ENCODE peak calls at places on chromosomes 12 and 14, in four cellular contexts. E is HepG2, Q is A549, T is H1. N is an unnamed sample.

GRCh38 chr12:63928305-63928704 is 83.8 kb downstream of the SRGAP1 start:
- DNase-seq in Q (no peak), T (no peak), E (no peak), N (no peak)

GRCh38 chr12:195951-196350 is 18.0 kb downstream of the SLC6A12 start:
- DNase-seq in Q (no peak), E (no peak), T (no peak), N (no peak)

GRCh38 chr12:101238806-101239329 is 28.8 kb upstream of the SLC5A8 start:
- DNase-seq in E (no peak), Q (no peak), T (no peak), N (no peak)

GRCh38 chr12:65509953-65510352 is 231.5 kb downstream of the MSRB3 start:
- DNase-seq in E (no peak), T (no peak), Q (no peak), N (no peak)

GRCh38 chr12:108475396-108475795 is 39.7 kb upstream of the FICD start:
- DNase-seq in Q (no peak), T (no peak), E (no peak), N (no peak)

GRCh38 chr12:103827800-103828440 is 13.1 kb downstream of the NT5DC3 start:
- DNase-seq in Q (no peak), T (no peak), E (no peak), N (no peak)

GRCh38 chr12:52183544-52183910 is 8.3 kb downstream of the KRT80 start:
- DNase-seq in E (no peak), T (no peak), Q (no peak), N (no peak)

GRCh38 chr12:114445401-114446323 is 39.7 kb upstream of the TBX5 start:
- DNase-seq in T (peak; percentile 48), Q (no peak), E (no peak), N (no peak)

GRCh38 chr14:75340921-75341320 is 62.3 kb downstream of the FOS start:
- DNase-seq in T (no peak), Q (no peak), E (no peak), N (no peak)

GRCh38 chr12:46664771-46665287 is 161.0 kb downstream of the SLC38A4 start:
- DNase-seq in Q (peak; percentile 76), E (peak; percentile 83), T (no peak), N (peak; percentile 45)

GRCh38 chr12:18414671-18415070 is 153.4 kb downstream of the PIK3C2G start:
- DNase-seq in Q (no peak), T (no peak), E (no peak), N (no peak)

GRCh38 chr12:90978117-90978770 is 23.3 kb upstream of the CCER1 start:
- DNase-seq in Q (peak; percentile 66), E (peak; percentile 16), T (no peak), N (peak; percentile 25)

GRCh38 chr14:32453857-32454810 is 125.0 kb downstream of the AKAP6 start:
- DNase-seq in Q (no peak), E (no peak), T (no peak), N (no peak)

GRCh38 chr12:10097521-10097920 is 1.3 kb downstream of the CLEC1A start:
- DNase-seq in E (no peak), T (no peak), Q (no peak), N (no peak)

GRCh38 chr12:20109667-20110066 is 258.7 kb upstream of the PDE3A start:
- DNase-seq in T (no peak), E (no peak), Q (no peak), N (no peak)

GRCh38 chr14:77113644-77114043 is 15.6 kb downstream of the CIPC start:
- DNase-seq in Q (no peak), E (no peak), T (no peak), N (no peak)

GRCh38 chr14:71289536-71289935 is 382.3 kb downstream of the PCNX1 start:
- DNase-seq in Q (no peak), E (no peak), T (no peak), N (no peak)

GRCh38 chr14:61539631-61540030 is 155.7 kb upstream of the HIF1A start:
- DNase-seq in Q (no peak), T (no peak), E (no peak), N (no peak)

GRCh38 chr12:15014708-15015107 is 41.9 kb downstream of the PDE6H start:
- DNase-seq in Q (no peak), T (no peak), E (no peak), N (no peak)

GRCh38 chr12:79151956-79152355 is 287.4 kb downstream of the SYT1 start:
- DNase-seq in T (no peak), Q (no peak), E (no peak), N (no peak)

GRCh38 chr14:35404246-35404495 is 378 bp downstream of the NFKBIA start:
- DNase-seq in E (no peak), Q (no peak), T (no peak), N (no peak)

GRCh38 chr12:30931222-30931621 is 4.7 kb downstream of the TSPAN11 start:
- DNase-seq in T (no peak), E (no peak), Q (no peak), N (no peak)

GRCh38 chr14:68723808-68724268 is 69.0 kb downstream of the ZFP36L1 start:
- DNase-seq in T (no peak), Q (peak; percentile 25), E (peak; percentile 83), N (no peak)

GRCh38 chr12:66188584-66189475 is at the start of gene IRAK3:
- DNase-seq in Q (peak; percentile 21), T (peak; percentile 79), E (no peak), N (no peak)

GRCh38 chr12:52074006-52074405 is 4.2 kb downstream of the ATG101 start:
- DNase-seq in E (no peak), T (no peak), Q (no peak), N (no peak)

GRCh38 chr12:75883241-75883640 is 148.3 kb downstream of the PHLDA1 start:
- DNase-seq in Q (no peak), E (no peak), T (no peak), N (no peak)

GRCh38 chr12:83573676-83574075 is 887.0 kb downstream of the TMTC2 start:
- DNase-seq in E (no peak), T (no peak), Q (peak; percentile 49), N (no peak)

GRCh38 chr12:46942579-46942978 is 116.8 kb upstream of the SLC38A4 start:
- DNase-seq in T (no peak), Q (no peak), E (no peak), N (no peak)

GRCh38 chr14:106507354-106507753 is 981.0 kb downstream of the TMEM121 start:
- DNase-seq in T (no peak), E (no peak), Q (no peak), N (no peak)

GRCh38 chr14:69543341-69544249 is 31.1 kb downstream of the CCDC177 start:
- DNase-seq in T (no peak), Q (peak; percentile 80), E (no peak), N (no peak)

GRCh38 chr14:53501361-53502320 is 348.5 kb upstream of the DDHD1 start:
- DNase-seq in E (no peak), Q (no peak), T (no peak), N (no peak)

GRCh38 chr12:38327356-38327755 is 10.8 kb downstream of the ALG10B start:
- DNase-seq in E (no peak), T (no peak), Q (no peak), N (no peak)

GRCh38 chr12:42284876-42285275 is 41.0 kb downstream of the ZCRB1 start:
- DNase-seq in E (no peak), T (no peak), Q (no peak), N (no peak)

GRCh38 chr12:45646851-45647581 is 82.5 kb upstream of the ARID2 start:
- DNase-seq in E (no peak), Q (no peak), T (no peak), N (no peak)

GRCh38 chr12:45648070-45648469 is 81.4 kb upstream of the ARID2 start:
- DNase-seq in Q (no peak), T (no peak), E (peak; percentile 6), N (no peak)

DNA sequence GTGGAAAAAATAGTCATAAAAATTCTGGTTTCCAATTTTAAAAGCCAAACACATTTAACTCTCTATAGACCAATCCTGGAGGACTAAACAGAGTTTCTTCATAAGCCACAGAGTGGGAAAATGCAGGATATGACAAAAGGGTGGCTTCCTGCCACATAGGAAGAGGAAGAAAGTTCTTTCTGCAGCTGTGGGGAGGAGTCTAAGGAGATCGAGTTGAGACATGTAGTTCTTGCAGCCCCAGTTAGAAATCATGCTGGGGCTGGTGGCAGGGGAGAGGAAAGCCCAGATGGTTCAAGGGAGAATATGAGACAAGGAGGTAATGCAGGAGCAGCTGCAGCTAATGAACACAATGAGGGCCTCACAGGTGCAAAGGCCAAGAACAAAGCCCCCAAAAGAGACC is 85.0 kb upstream of the ARID2 start:
- DNase-seq in T (no peak), E (no peak), Q (no peak), N (no peak)
- TF ChIP-seq RNF2 in T (no peak), E (no peak), Q (no peak), N (no peak)

DNA sequence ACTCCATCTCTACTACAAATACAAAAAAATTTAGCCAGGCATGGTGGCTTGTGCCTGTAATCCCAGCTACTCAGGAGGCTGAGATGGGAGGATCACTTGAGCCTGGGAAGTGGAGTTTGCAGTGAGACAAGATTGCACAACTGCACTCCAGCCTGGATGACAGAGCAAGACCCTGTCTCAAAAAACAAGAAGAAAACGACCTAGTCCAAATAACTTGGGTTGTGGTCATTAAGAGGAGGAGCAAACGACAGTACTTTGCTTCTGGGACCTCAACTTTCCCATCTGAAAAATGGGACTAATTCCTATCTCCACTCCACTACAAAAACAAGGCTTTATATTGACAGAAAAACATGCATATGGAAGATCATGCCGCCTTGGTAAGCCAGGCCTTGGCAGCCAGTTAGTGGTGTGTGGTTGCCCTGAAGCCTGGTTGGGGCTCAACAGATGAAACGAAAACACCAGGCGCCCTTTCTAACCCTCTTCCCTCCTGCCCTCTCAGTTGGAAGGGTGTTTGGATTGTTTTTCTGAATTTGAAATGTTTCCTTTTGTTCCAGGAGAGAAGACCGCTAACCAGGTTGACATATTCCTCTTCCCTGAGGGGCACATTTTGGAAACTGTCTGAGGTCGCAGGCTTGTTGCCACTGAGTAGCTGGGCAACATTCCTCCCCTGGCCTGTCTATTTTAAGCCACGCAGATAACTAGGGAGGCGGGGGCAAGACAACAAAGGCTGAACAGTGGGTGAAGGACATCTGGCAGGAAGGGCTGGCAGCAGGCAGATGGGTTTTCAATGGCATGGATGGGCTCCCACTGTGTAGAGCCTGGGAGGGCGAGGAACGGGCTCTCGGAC is 13.7 kb upstream of the VPS37B start:
- DNase-seq in T (no peak), Q (no peak), E (no peak), N (no peak)
- TF ChIP-seq RNF2 in T (no peak), Q (no peak), E (no peak), N (no peak)

GRCh38 chr12:116915326-116915725 is 4.6 kb downstream of the FBXW8 start:
- DNase-seq in Q (no peak), T (no peak), E (no peak), N (no peak)

GRCh38 chr12:116918464-116918863 is 7.7 kb downstream of the FBXW8 start:
- DNase-seq in E (no peak), Q (no peak), T (no peak), N (peak; percentile 22)

GRCh38 chr12:116919247-116919671 is 8.5 kb downstream of the FBXW8 start:
- DNase-seq in T (no peak), Q (no peak), E (no peak), N (peak; percentile 87)

GRCh38 chr12:116916714-116917114 is 6.0 kb downstream of the FBXW8 start:
- DNase-seq in T (no peak), E (peak; percentile 95), Q (peak; percentile 90), N (peak; percentile 83)

DNA sequence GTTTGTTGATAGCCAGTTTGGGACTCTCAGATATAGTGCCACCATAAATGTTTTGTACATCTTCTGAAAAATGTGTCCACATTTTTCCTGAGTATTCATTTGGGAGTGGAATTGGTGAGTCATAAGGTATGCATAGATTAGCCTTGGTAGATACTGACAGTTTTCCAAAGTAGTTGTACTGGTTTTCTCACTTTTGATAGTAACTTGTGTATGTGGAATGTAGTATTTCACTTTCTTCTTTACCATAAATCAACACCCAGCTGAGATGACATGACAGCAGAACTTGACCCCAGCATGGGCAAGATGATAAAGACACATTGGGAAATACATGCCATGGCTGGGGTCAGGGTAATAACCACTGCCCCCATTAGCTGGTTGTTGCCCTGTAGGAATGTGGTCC is 5.4 kb downstream of the FBXW8 start:
- DNase-seq in Q (no peak), E (peak; percentile 37), T (no peak), N (no peak)
- TF ChIP-seq RNF2 in Q (no peak), E (no peak), T (no peak), N (no peak)

GRCh38 chr12:77163068-77163810 is 97.9 kb upstream of the E2F7 start:
- DNase-seq in E (no peak), T (no peak), Q (no peak), N (no peak)
- TF ChIP-seq RNF2 in E (no peak), T (no peak), Q (no peak), N (no peak)